ENCODE peak calls at places on chromosomes 1 and 21, in five cellular contexts. C is stomach, H is OCI-LY7, F is left ventricle myocardium inferior, Q is fibroblast of lung. X is an unnamed sample. For H3K4me1, the result is how much of the 10 kb centered on the place peaks cover.

GRCh38 chr1:56577859-56578663 is 1.3 kb downstream of the PLPP3 start:
- DNase-seq in C (peak), H (peak), F (peak), Q (peak), X (peak)

GRCh38 chr1:184639205-184639604 is 115.5 kb downstream of the EDEM3 start:
- DNase-seq in C (no peak), H (no peak), F (no peak), Q (no peak), X (no peak)

GRCh38 chr1:160400284-160400645 is at the start of gene VANGL2:
- DNase-seq in C (peak), H (peak), F (peak), Q (peak), X (peak)

GRCh38 chr1:152479792-152480595 is 30.6 kb upstream of the LCE5A start:
- DNase-seq in C (peak), H (peak), F (peak), Q (no peak), X (peak)

GRCh38 chr21:35390013-35390776 is 341.1 kb upstream of the RUNX1 start:
- DNase-seq in C (peak), H (no peak), F (no peak), Q (peak), X (no peak)

GRCh38 chr1:10380594-10381275 is 18.1 kb upstream of the PGD start:
- DNase-seq in C (no peak), H (no peak), F (no peak), Q (peak), X (no peak)

GRCh38 chr1:44909949-44910594 is 67.0 kb upstream of the PTCH2 start:
- DNase-seq in C (no peak), H (no peak), F (no peak), Q (no peak), X (no peak)

GRCh38 chr1:5711956-5712645 is 280.1 kb downstream of the NPHP4 start:
- DNase-seq in C (no peak), H (no peak), F (no peak), Q (no peak), X (no peak)

GRCh38 chr1:41851589-41851988 is 67.1 kb downstream of the HIVEP3 start:
- DNase-seq in C (no peak), H (no peak), F (no peak), Q (peak), X (no peak)

GRCh38 chr1:1562556-1563195 is 12.0 kb downstream of the SSU72 start:
- DNase-seq in C (no peak), H (no peak), F (peak), Q (no peak), X (no peak)

GRCh38 chr1:161480381-161481035 is 24.7 kb upstream of the FCGR2A start:
- DNase-seq in C (no peak), H (no peak), F (no peak), Q (no peak), X (no peak)

GRCh38 chr1:161484613-161485012 is 20.6 kb upstream of the FCGR2A start:
- DNase-seq in C (no peak), H (peak), F (no peak), Q (no peak), X (no peak)

GRCh38 chr1:161481624-161482392 is 23.4 kb upstream of the FCGR2A start:
- DNase-seq in C (no peak), H (no peak), F (no peak), Q (no peak), X (no peak)

GRCh38 chr1:161482610-161483009 is 22.6 kb upstream of the FCGR2A start:
- DNase-seq in C (no peak), H (no peak), F (no peak), Q (no peak), X (no peak)

DNA sequence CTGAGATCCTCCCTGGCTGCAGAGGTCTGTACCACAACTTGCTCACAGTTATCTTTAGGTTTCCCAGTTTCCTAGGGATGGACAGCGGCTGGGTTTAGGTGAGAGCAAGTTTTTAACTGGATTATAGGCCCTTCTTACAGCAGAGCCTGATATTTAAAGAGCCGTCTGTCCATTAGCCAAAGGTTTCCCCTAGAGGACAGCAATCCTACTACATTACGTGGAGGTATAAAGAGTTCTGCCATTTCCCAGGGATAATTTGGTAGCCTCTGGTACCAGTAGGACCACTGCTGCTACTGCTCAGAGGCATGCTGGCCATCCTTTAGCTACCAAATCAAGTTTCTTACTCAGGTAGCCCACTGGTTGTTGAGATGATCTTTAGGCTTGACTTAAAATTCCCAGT is 21.9 kb upstream of the FCGR2A start:
- DNase-seq in C (no peak), H (no peak), F (no peak), Q (no peak), X (no peak)
- TF ChIP-seq CTCF in C (no peak), H (no peak), F (no peak), Q (no peak), X (no peak)

GRCh38 chr1:174999216-174999925 is 376 bp upstream of the CACYBP start:
- DNase-seq in C (peak), H (peak), F (peak), Q (peak), X (peak)
- H3K4me1 ChIP-seq in C (half or more), H (under half), F (half or more), Q (under half), X (under half)

GRCh38 chr21:26958792-26959191 is 8.1 kb downstream of the ADAMTS5 start:
- DNase-seq in C (no peak), H (no peak), F (no peak), Q (no peak), X (no peak)

GRCh38 chr21:26965091-26965566 is 1.8 kb downstream of the ADAMTS5 start:
- DNase-seq in C (no peak), H (no peak), F (no peak), Q (no peak), X (no peak)

GRCh38 chr21:26964379-26964778 is 2.5 kb downstream of the ADAMTS5 start:
- DNase-seq in C (peak), H (no peak), F (peak), Q (no peak), X (peak)

GRCh38 chr21:26962516-26963305 is 4.2 kb downstream of the ADAMTS5 start:
- DNase-seq in C (no peak), H (no peak), F (no peak), Q (no peak), X (no peak)

GRCh38 chr21:26961704-26962103 is 5.2 kb downstream of the ADAMTS5 start:
- DNase-seq in C (no peak), H (no peak), F (no peak), Q (no peak), X (peak)
- TF ChIP-seq CTCF in C (no peak), H (peak), F (peak), Q (no peak), X (no peak)

GRCh38 chr1:11645670-11646265 is 8.5 kb downstream of the FBXO2 start:
- DNase-seq in C (peak), H (peak), F (peak), Q (peak), X (peak)
- H3K4me1 ChIP-seq in C (under half), H (under half), F (under half), Q (under half), X (under half)

GRCh38 chr1:145849356-145850165 is 4.1 kb downstream of the NUDT17 start:
- DNase-seq in C (no peak), H (no peak), F (no peak), Q (peak), X (no peak)
- TF ChIP-seq CTCF in C (no peak), H (peak), F (peak), Q (peak), X (no peak)

DNA sequence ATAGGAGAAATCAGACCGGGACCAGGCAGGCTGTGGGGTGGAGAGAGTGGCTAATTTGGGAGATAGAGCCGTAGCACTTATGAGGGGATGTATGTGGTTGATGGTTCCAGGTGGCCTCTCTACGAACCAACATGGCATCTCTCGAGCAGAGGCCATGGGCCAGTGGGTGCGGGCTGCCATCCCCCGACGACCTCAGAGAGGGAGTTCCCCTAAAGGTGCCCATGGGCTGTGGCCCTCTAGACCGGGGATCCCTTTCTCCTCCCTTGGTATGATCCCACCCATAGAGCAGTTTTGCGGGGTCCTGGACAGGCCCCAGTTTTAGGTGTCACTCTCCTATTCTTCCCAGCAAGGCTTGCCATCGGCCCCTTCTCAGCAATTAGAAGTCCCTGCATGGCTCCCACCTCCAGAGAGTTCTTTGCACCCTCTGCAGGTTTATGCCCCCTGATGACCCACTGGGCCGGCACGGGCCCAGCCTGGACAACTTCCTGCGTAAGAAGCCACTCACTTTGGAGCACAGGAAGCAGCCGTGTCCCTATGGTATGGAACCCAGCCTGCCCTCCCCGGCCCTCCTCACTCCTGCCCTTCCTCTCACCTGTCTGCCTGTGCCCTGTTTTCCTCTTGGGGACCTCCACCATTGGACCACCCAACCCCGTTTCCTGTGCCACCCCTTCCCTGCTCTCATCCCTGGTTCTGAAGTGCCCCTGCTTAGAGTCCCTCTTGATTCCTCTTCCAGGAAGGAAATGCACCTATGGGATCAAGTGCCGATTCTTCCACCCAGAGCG is 7.8 kb downstream of the ZC3H12A start:
- DNase-seq in C (no peak), H (no peak), F (no peak), Q (no peak), X (no peak)
- H3K4me1 ChIP-seq in C (half or more), H (under half), F (half or more), Q (under half), X (under half)

DNA sequence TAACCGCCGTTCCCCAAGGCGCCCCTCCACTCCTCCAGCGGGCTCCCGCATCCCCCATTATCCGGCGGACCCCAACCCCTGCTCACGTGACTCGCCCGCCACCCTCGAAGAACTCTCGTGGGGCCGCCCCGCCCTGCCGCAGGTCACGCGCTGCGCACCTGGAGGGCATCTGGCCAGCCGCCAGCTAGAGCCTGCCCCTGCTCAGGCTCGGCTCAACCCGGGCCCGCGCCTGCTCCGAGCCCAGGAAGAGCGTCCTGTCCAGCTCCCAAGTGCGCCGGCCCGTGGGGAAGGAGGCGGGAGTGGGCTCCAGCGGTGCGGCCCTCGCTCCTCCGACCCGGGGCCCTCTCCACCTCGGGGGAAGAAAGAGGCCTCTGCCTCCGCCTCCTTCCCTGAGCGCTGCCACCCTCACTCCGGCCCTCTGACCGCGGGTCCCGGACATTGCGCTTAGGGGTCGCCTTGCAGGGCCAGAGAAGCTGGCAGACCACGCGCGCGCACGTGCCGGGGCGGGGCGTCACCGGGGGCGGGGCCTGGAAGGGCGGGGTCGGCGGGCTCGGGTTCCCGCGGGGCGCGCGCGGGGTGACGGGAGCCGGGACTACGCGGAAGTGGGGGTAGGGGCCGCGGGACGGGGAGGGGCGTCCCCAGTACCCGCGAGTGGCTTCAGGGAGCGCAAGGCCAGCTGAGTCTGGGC is 28.4 kb downstream of the HMGN2 start:
- DNase-seq in C (peak), H (peak), F (peak), Q (peak), X (peak)
- TF ChIP-seq CTCF in C (no peak), H (peak), F (peak), Q (no peak), X (no peak)

GRCh38 chr1:201554789-201555592 is 16.1 kb downstream of the NAV1 start:
- DNase-seq in C (no peak), H (no peak), F (no peak), Q (no peak), X (no peak)
- H3K4me1 ChIP-seq in C (under half), H (under half), F (half or more), Q (under half), X (under half)